ENCODE peak calls at places on chromosome 6, in five cellular contexts. I is A549, B is IMR-90, U is K562, P is HepG2. G is an unnamed sample.

GRCh38 chr6:49551126-49551865 is 828 bp downstream of the C6orf141 start:
- DNase-seq in B (no peak), U (no peak), P (no peak), I (peak), G (no peak)

GRCh38 chr6:11212625-11213024 is 19.8 kb downstream of the NEDD9 start:
- DNase-seq in U (no peak), I (peak), B (peak), P (no peak), G (no peak)

GRCh38 chr6:35668708-35669440 is 19.8 kb downstream of the FKBP5 start:
- DNase-seq in U (no peak), I (no peak), P (no peak), B (peak), G (no peak)

GRCh38 chr6:30447237-30447636 is 42.1 kb upstream of the HLA-E start:
- DNase-seq in B (peak), U (no peak), I (peak), P (peak), G (no peak)

GRCh38 chr6:41759905-41760579 is 12.8 kb upstream of the PGC start:
- DNase-seq in U (no peak), I (no peak), P (no peak), B (no peak), G (no peak)

GRCh38 chr6:11858439-11858838 is 79.8 kb upstream of the ADTRP start:
- DNase-seq in B (no peak), U (no peak), P (no peak), I (no peak), G (no peak)

GRCh38 chr6:82040405-82041221 is 206.9 kb downstream of the IBTK start:
- DNase-seq in U (no peak), B (peak), P (peak), I (peak), G (peak)

GRCh38 chr6:157244780-157245179 is 78.5 kb downstream of the TMEM242 start:
- DNase-seq in U (no peak), B (no peak), I (no peak), P (no peak), G (no peak)

GRCh38 chr6:110897433-110897832 is 22.8 kb downstream of the AMD1 start:
- DNase-seq in I (peak), B (peak), U (no peak), P (no peak), G (no peak)

GRCh38 chr6:150254671-150255228 is 111.9 kb downstream of the PPP1R14C start:
- DNase-seq in P (no peak), U (no peak), I (no peak), B (peak), G (no peak)

GRCh38 chr6:138403324-138403800 is 661 bp upstream of the HEBP2 start:
- DNase-seq in P (no peak), I (peak), U (peak), B (no peak), G (no peak)
- TF ChIP-seq BHLHE40 in P (no peak), I (no peak), U (no peak), B (no peak), G (peak)

GRCh38 chr6:74931567-74931966 is 274.3 kb downstream of the COL12A1 start:
- DNase-seq in I (no peak), P (no peak), B (peak), U (no peak), G (no peak)
- TF ChIP-seq RAD21 in I (no peak), P (no peak), B (no peak), U (no peak), G (no peak)

DNA sequence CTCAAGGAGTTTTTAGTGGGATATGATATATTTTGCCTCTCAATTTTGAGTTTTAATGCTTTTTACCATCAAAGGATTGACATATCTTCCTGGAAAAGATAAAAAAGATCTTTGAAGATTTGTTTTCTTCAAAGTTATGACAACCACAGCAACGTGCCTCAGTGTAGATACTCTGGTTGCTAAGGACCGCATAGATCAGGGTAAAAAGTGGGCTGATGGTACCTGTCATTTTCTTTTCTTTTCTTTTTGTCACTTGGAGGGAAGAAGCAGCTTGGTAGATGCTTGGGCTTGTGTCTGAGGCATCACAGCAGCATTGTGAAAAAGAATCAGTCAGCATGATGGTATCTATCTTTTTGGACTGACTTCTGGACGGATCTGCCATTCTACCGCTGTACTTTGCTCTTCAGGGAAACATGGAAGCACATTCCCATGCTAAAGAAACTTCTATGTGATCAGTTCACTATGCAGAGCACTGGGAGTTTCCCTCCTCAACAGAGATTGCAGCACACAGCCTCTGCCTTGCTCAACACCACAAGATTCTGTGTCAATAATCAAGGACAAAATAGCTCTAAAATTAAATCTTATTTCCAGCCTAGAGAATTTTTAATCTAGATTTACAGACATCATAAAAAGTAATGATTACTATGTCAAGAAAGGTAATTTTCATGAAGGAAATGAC is 54.8 kb upstream of the SGK1 start:
- DNase-seq in I (peak), U (no peak), P (no peak), B (peak), G (no peak)
- TF ChIP-seq BHLHE40 in I (no peak), U (no peak), P (no peak), B (no peak), G (no peak)

GRCh38 chr6:169529931-169530761 is 171.7 kb downstream of the WDR27 start:
- DNase-seq in B (peak), P (no peak), U (no peak), I (peak), G (no peak)
- TF ChIP-seq RAD21 in B (no peak), P (no peak), U (no peak), I (no peak), G (no peak)

GRCh38 chr6:43725643-43726580 is 38.3 kb upstream of the MRPS18A start:
- DNase-seq in I (no peak), B (no peak), P (no peak), U (no peak), G (no peak)
- TF ChIP-seq BHLHE40 in I (no peak), B (no peak), P (no peak), U (no peak), G (no peak)

GRCh38 chr6:89750338-89750737 is 69.3 kb downstream of the MDN1 start:
- DNase-seq in U (no peak), P (no peak), I (no peak), B (no peak), G (no peak)

GRCh38 chr6:89745096-89745495 is 74.5 kb downstream of the MDN1 start:
- DNase-seq in I (no peak), U (no peak), P (no peak), B (no peak), G (no peak)

GRCh38 chr6:89749918-89750317 is 69.7 kb downstream of the MDN1 start:
- DNase-seq in B (peak), P (no peak), I (no peak), U (no peak), G (no peak)

DNA sequence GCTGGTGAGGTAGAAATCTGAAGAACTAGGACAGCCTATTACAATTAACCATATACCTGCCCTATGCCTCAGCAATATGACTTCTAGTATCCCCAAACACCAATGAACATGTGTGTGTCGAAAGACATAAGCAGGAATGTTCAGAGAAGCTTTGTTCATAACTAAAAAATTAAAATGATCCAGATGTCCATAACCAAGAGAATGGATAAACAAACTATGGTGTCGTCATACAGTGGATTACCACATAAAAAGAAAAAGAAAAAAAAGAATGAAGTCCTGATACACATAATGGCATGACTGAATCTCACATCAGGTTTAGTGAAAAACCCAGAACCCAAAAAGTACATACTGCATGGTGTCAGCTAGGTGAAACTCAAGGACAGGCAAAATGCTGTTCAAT is 73.9 kb downstream of the MDN1 start:
- DNase-seq in P (no peak), B (peak), I (no peak), U (no peak), G (no peak)
- TF ChIP-seq RAD21 in P (no peak), B (no peak), I (no peak), U (no peak), G (no peak)

DNA sequence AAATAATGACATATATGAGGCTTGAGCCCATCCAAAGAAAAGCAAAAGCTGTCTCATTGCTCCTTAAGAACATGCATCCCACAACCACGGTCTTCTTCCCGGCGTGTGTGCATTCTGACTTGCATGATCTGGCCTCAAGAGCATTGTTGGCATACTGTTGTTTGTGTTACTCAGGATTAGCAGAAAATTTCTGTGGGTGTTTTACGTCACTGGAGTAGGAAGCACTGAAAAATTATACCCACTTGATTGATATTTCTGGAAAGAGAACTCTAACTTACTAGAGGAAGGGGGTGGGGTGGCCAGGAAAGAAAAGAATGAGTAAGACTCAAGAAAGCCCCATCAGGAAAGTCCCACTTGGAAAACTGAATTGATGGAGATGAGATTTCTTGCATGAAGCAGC is 326.2 kb upstream of the PRDM1 start:
- DNase-seq in B (peak), P (no peak), U (no peak), I (peak), G (no peak)
- TF ChIP-seq BHLHE40 in B (no peak), P (no peak), U (no peak), I (no peak), G (no peak)

GRCh38 chr6:83514877-83515466 is 2.6 kb downstream of the PRSS35 start:
- DNase-seq in U (peak), P (peak), I (peak), B (peak), G (peak)

GRCh38 chr6:83511901-83512681 is at the start of gene PRSS35:
- DNase-seq in U (peak), B (peak), I (peak), P (peak), G (no peak)

GRCh38 chr6:83518946-83519489 is 6.7 kb downstream of the PRSS35 start:
- DNase-seq in B (peak), U (no peak), P (no peak), I (peak), G (no peak)

DNA sequence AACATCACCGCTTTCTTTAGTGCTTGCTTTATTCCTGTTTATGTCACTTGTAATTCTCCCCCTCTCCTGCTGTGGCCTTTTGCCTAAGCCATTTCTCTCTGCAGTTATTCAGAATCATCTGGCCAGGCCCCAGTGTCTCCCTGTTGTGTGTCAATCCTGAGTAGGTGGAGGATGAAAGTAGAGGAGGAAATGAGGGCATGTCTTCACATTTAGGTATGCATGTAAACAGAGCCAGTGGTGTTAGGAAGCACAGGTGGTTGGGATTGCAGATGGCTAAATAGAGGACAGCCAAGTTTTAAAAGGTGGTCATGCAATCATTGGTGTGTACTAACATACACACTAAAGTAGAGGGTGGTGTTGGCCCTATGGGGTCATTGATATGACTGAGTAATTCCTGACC is 5.2 kb downstream of the PRSS35 start:
- DNase-seq in B (no peak), P (no peak), I (no peak), U (no peak), G (no peak)
- TF ChIP-seq RAD21 in B (no peak), P (no peak), I (no peak), U (no peak), G (no peak)

DNA sequence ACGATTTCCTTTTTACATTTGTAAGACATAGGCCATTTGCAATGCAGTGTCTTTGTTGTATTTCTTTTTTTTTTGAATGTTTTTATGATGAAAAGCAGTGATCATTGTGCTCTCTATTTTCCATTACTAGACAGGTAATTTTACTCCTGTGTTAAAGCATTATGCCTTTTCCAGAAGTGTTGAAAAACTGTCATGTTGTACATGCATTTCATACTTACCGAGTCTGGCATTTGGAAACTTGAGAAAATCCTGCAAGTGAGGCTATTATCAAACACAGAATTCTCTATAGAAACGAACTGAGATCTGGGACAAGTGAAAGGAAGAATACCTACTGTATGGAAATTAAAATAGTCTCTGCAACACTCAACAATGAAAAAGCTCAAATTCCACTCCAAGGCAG is 78.6 kb upstream of the CNR1 start:
- DNase-seq in B (no peak), I (no peak), U (no peak), P (no peak), G (no peak)
- TF ChIP-seq BHLHE40 in B (no peak), I (no peak), U (no peak), P (no peak), G (no peak)